ENCODE peak calls at places on chromosome 1, in four cellular contexts. R is effector memory CD8-positive, alpha-beta T cell; M is mucosa of gallbladder; L is NCI-H526. X is an unnamed sample.

GRCh38 chr1:244603498-244603897 is 49.4 kb upstream of the DESI2 start:
- DNase-seq in R (peak; percentile 5), M (no peak), L (peak; percentile 30), X (no peak)

GRCh38 chr1:64664287-64664686 is 80.6 kb upstream of the RAVER2 start:
- DNase-seq in R (no peak), M (no peak), L (peak; percentile 49), X (no peak)

GRCh38 chr1:145963218-145964019 is 956 bp downstream of the ANKRD34A start:
- DNase-seq in R (no peak), M (no peak), L (peak; percentile 55), X (no peak)

GRCh38 chr1:186146971-186147370 is 228.1 kb downstream of the TPR start:
- DNase-seq in R (no peak), M (no peak), L (no peak), X (no peak)

GRCh38 chr1:240091614-240092300 is at the start of gene FMN2:
- DNase-seq in R (no peak), M (no peak), L (peak; percentile 74), X (no peak)

GRCh38 chr1:156895408-156895874 is 1.9 kb downstream of the PEAR1 start:
- DNase-seq in R (no peak), M (no peak), L (no peak), X (no peak)

GRCh38 chr1:44654621-44655187 is 19.6 kb downstream of the TMEM53 start:
- DNase-seq in R (no peak), M (no peak), L (no peak), X (no peak)

GRCh38 chr1:117537291-117537920 is 68.4 kb upstream of the TENT5C start:
- DNase-seq in R (no peak), M (no peak), L (peak; percentile 61), X (no peak)

GRCh38 chr1:58627221-58627620 is 50.2 kb upstream of the TACSTD2 start:
- DNase-seq in R (no peak), M (no peak), L (no peak), X (no peak)